ENCODE peak calls at places on chromosome 4, in four cellular contexts. W, Q, E and B are unnamed samples.

GRCh38 chr4:101418466-101418865 is 71.1 kb upstream of the PPP3CA start:
- DNase-seq in W (no peak), Q (no peak), E (no peak), B (no peak)

GRCh38 chr4:17058506-17058905 is 160.1 kb upstream of the LDB2 start:
- DNase-seq in W (peak; percentile 70), Q (peak; percentile 37), E (no peak), B (peak; percentile 81)

GRCh38 chr4:94486372-94486801 is 34.6 kb downstream of the PDLIM5 start:
- DNase-seq in W (no peak), Q (peak; percentile 20), E (no peak), B (no peak)

GRCh38 chr4:8215641-8216442 is 16.8 kb downstream of the SH3TC1 start:
- DNase-seq in W (no peak), Q (no peak), E (no peak), B (no peak)

GRCh38 chr4:154041595-154042086 is 252.8 kb upstream of the SFRP2 start:
- DNase-seq in W (no peak), Q (no peak), E (no peak), B (no peak)

GRCh38 chr4:17534705-17535104 is 19.7 kb downstream of the CLRN2 start:
- DNase-seq in W (no peak), Q (no peak), E (no peak), B (no peak)

GRCh38 chr4:10098770-10099139 is 17.8 kb downstream of the WDR1 start:
- DNase-seq in W (peak; percentile 29), Q (peak; percentile 80), E (no peak), B (peak; percentile 53)

GRCh38 chr4:94841864-94842221 is 84.1 kb downstream of the BMPR1B start:
- DNase-seq in W (no peak), Q (no peak), E (no peak), B (no peak)

GRCh38 chr4:48779095-48779997 is 733 bp downstream of the FRYL start:
- DNase-seq in W (peak; percentile 44), Q (peak; percentile 54), E (peak; percentile 55), B (peak; percentile 56)

GRCh38 chr4:10878861-10879260 is 194.3 kb upstream of the CLNK start:
- DNase-seq in W (no peak), Q (no peak), E (no peak), B (no peak)

GRCh38 chr4:4704267-4704666 is 155.2 kb upstream of the MSX1 start:
- DNase-seq in W (peak; percentile 48), Q (peak; percentile 41), E (no peak), B (peak; percentile 66)

GRCh38 chr4:145861331-145862318 is 77.0 kb downstream of the ZNF827 start:
- DNase-seq in W (peak; percentile 32), Q (no peak), E (no peak), B (peak; percentile 52)

GRCh38 chr4:83138979-83139378 is 24.4 kb upstream of the PLAC8 start:
- DNase-seq in W (no peak), Q (no peak), E (no peak), B (no peak)

GRCh38 chr4:152255437-152255836 is 280.5 kb downstream of the FBXW7 start:
- DNase-seq in W (no peak), Q (peak; percentile 27), E (no peak), B (peak; percentile 30)

GRCh38 chr4:177728361-177729152 is 286.3 kb upstream of the AGA start:
- DNase-seq in W (no peak), Q (no peak), E (peak; percentile 18), B (no peak)

GRCh38 chr4:159069922-159070321 is 33.0 kb upstream of the RAPGEF2 start:
- DNase-seq in W (peak; percentile 71), Q (peak; percentile 58), E (no peak), B (peak; percentile 92)

GRCh38 chr4:183329954-183330742 is 7.9 kb upstream of the CLDN24 start:
- DNase-seq in W (no peak), Q (no peak), E (no peak), B (no peak)

GRCh38 chr4:158015241-158015640 is 157.6 kb downstream of the GASK1B start:
- DNase-seq in W (peak; percentile 57), Q (peak; percentile 60), E (no peak), B (peak; percentile 33)

GRCh38 chr4:105651879-105652640 is 56.4 kb downstream of the INTS12 start:
- DNase-seq in W (no peak), Q (no peak), E (no peak), B (no peak)

GRCh38 chr4:130026185-130026584 is 930.2 kb downstream of the C4orf33 start:
- DNase-seq in W (no peak), Q (no peak), E (peak; percentile 67), B (no peak)

GRCh38 chr4:98976716-98977115 is 18.8 kb upstream of the METAP1 start:
- DNase-seq in W (peak; percentile 63), Q (peak; percentile 62), E (no peak), B (no peak)

GRCh38 chr4:2413821-2414610 is 4.4 kb downstream of the ZFYVE28 start:
- DNase-seq in W (peak; percentile 32), Q (no peak), E (no peak), B (peak; percentile 33)
- H3K4me3 ChIP-seq in W (no peak overlapping the region), Q (no peak overlapping the region), E (no peak overlapping the region), B (peak overlapping the region; percentile 54)

GRCh38 chr4:1683903-1684755 is at the start of gene FAM53A:
- DNase-seq in W (peak; percentile 73), Q (peak; percentile 78), E (peak; percentile 59), B (peak; percentile 81)
- TF ChIP-seq CTCF in W (no peak), Q (no peak), E (no peak), B (no peak)

GRCh38 chr4:139554726-139555072 is 1.3 kb downstream of the SETD7 start:
- DNase-seq in W (no peak), Q (no peak), E (no peak), B (no peak)

GRCh38 chr4:139552908-139553307 is 3.1 kb downstream of the SETD7 start:
- DNase-seq in W (peak; percentile 25), Q (no peak), E (no peak), B (no peak)

GRCh38 chr4:139552506-139552905 is 3.5 kb downstream of the SETD7 start:
- DNase-seq in W (peak; percentile 50), Q (peak; percentile 53), E (no peak), B (peak; percentile 67)

GRCh38 chr4:139555073-139555704 is 830 bp downstream of the SETD7 start:
- DNase-seq in W (peak; percentile 88), Q (peak; percentile 87), E (peak; percentile 79), B (peak; percentile 92)

GRCh38 chr4:139553751-139554670 is 2.0 kb downstream of the SETD7 start:
- DNase-seq in W (no peak), Q (no peak), E (no peak), B (no peak)
- H3K4me3 ChIP-seq in W (peak overlapping the region; percentile 88), Q (peak overlapping the region; percentile 64), E (no peak overlapping the region), B (peak overlapping the region; percentile 88)

DNA sequence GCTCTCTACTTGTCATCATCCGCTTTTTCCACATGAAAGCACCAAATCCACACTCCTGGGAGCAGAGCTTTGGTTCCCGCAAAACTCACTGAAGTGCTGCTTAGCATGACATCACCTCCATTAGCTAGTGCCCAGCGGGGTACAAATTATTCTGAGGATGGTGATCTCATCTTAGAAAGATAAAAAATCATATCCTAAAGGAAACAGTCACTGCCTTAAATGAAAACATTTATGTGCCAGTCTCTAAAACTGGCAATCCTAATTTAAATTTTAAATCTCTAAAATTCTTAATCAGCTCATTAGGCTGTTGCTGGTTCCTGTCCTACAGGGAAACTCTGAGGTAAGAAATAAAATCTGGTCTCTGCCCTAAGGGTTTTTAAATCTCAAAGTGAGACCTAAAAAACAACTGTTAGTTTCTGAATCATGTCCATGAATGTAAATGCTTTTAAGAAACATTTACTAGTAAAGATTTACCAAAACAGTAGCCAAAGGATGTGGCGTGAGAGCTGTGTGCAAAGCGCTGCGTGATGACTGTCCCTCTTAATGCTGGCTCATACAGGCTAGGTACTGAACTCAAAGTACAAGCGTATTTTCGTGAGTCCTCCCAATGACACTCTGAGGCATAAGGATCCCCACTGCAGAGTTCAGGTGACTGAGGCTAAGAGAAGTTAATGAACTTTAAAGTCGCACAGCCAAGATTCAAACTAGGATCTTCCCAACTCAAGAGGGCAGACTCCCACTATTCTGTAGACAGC is 4.5 kb downstream of the CASP3 start:
- DNase-seq in W (peak; percentile 16), Q (peak; percentile 40), E (no peak), B (no peak)
- TF ChIP-seq CTCF in W (no peak), Q (no peak), E (no peak), B (no peak)

GRCh38 chr4:38154251-38154650 is 194.1 kb downstream of the PTTG2 start:
- DNase-seq in W (no peak), Q (peak; percentile 47), E (no peak), B (no peak)
- H3K4me3 ChIP-seq in W (no peak overlapping the region), Q (no peak overlapping the region), E (no peak overlapping the region), B (no peak overlapping the region)

DNA sequence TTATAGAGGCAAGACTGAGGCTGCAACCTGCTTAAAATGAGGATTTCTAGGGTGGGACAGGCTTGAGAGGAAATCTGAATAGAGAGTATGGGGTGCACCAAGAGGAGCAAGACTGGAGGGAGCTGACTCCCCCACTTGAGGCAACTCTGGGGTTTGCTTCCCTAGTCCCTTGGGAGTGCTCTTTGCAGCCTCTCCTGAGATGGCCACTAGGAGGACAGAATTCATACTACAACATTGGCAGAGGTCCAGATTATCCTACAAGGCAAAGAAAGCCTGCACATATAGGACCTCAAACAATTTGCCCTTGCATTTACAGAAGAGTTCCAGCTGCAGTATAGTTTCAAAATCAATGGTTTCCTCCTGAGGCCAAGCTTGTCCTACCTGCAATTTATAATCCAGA is 830.9 kb downstream of the TECRL start:
- DNase-seq in W (no peak), Q (no peak), E (no peak), B (no peak)
- TF ChIP-seq CTCF in W (no peak), Q (no peak), E (peak; percentile 19), B (no peak)

DNA sequence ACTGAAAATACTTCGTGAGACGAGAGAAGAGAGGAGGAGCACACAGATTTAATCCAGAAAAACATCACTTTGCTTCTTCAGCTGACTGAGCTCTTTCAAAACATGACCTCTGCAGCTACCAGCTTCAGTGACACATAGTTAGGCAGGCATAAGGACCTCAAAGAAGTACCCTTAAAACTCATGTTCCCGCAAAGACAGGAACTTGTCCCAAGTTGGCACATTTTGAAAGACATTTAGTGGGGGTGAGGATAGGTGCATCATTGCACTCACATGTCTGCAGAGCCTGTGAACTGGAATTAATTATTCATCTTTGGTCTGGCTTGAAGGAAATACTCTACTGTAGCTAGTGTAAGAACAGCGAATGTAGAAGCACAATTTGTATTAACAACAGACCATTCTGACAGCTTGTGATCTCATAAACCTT is 221.8 kb downstream of the MGST2 start:
- DNase-seq in W (no peak), Q (peak; percentile 19), E (no peak), B (peak; percentile 14)
- H3K4me3 ChIP-seq in W (no peak overlapping the region), Q (peak overlapping the region; percentile 22), E (no peak overlapping the region), B (peak overlapping the region; percentile 35)